ENCODE peak calls at places on chromosomes 1 and 21, in six cellular contexts. F is GM13977, C is naive B cell, S is H54, A is NCI-H524 treated with DMSO at 0.1 percent for 48 hours, Y is GDM1. L is an unnamed sample.

GRCh38 chr1:183306317-183307042 is 111.7 kb downstream of the NMNAT2 start:
- DNase-seq in S (no peak), F (no peak), A (no peak), C (no peak), Y (no peak), L (no peak)

GRCh38 chr21:41766883-41767605 is at the start of gene RIPK4:
- DNase-seq in F (peak; percentile 88), C (no peak), S (no peak), A (no peak), Y (no peak), L (no peak)

GRCh38 chr1:54014009-54014629 is 3.9 kb downstream of the LDLRAD1 start:
- DNase-seq in C (no peak), S (no peak), F (no peak), Y (no peak), A (no peak), L (no peak)

GRCh38 chr1:12616709-12617373 is 1.2 kb downstream of the DHRS3 start:
- DNase-seq in Y (no peak), F (no peak), A (no peak), C (no peak), S (no peak), L (no peak)

GRCh38 chr1:156281281-156282142 is 1.1 kb downstream of the SMG5 start:
- DNase-seq in Y (no peak), F (peak; percentile 68), C (no peak), S (no peak), A (no peak), L (peak; percentile 57)

GRCh38 chr21:15592957-15593356 is 136.8 kb upstream of the USP25 start:
- DNase-seq in C (no peak), F (no peak), Y (no peak), S (no peak), A (no peak), L (no peak)

GRCh38 chr1:29698033-29698432 is 461.7 kb downstream of the PTPRU start:
- DNase-seq in S (peak; percentile 57), A (no peak), Y (no peak), F (no peak), C (no peak), L (peak; percentile 3)

GRCh38 chr1:53391982-53392381 is 64.1 kb upstream of the LRP8 start:
- DNase-seq in C (no peak), F (no peak), A (no peak), S (no peak), Y (no peak), L (no peak)

GRCh38 chr1:81804320-81804719 is 3.6 kb downstream of the ADGRL2 start:
- DNase-seq in A (no peak), F (no peak), Y (no peak), S (no peak), C (no peak), L (no peak)